ENCODE peak calls at places on chromosomes 16 and 17, in eight cellular contexts. D is effector CD8-positive, alpha-beta T cell; O is effector CD4-positive, alpha-beta T cell; Y is naive thymus-derived CD8-positive, alpha-beta T cell; U is GM04504; J is A172; S is psoas muscle; L is nephron progenitor cell. Q is an unnamed sample.
A peak's percentile ranks its signal among the peaks of the same experiment; 100 is the strongest.

GRCh38 chr17:39156491-39156890 is 5.1 kb upstream of the PLXDC1 start:
- DNase-seq in D (no peak), O (no peak), Y (no peak), U (no peak), J (no peak), S (no peak), L (no peak), Q (no peak)

GRCh38 chr17:7916799-7917198 is 710 bp upstream of the RNF227 start:
- DNase-seq in D (no peak), O (no peak), Y (no peak), U (no peak), J (peak; percentile 49), S (no peak), L (no peak), Q (no peak)

GRCh38 chr17:2594657-2595085 is 1.2 kb downstream of the PAFAH1B1 start:
- DNase-seq in D (no peak), O (no peak), Y (peak; percentile 39), U (no peak), J (no peak), S (no peak), L (no peak), Q (no peak)

GRCh38 chr17:44633998-44634397 is 22.3 kb upstream of the MEIOC start:
- DNase-seq in D (no peak), O (no peak), Y (no peak), U (no peak), J (no peak), S (no peak), L (no peak), Q (no peak)

GRCh38 chr16:50040028-50040427 is 15.0 kb downstream of the CNEP1R1 start:
- DNase-seq in D (no peak), O (no peak), Y (no peak), U (no peak), J (no peak), S (no peak), L (no peak), Q (no peak)

GRCh38 chr16:4500283-4500682 is 24.1 kb downstream of the HMOX2 start:
- DNase-seq in D (no peak), O (no peak), Y (no peak), U (peak; percentile 70), J (peak; percentile 93), S (peak; percentile 21), L (no peak), Q (peak; percentile 28)

GRCh38 chr16:86665319-86665675 is 86.9 kb downstream of the FOXL1 start:
- DNase-seq in D (no peak), O (no peak), Y (no peak), U (peak; percentile 72), J (peak; percentile 63), S (no peak), L (no peak), Q (no peak)

GRCh38 chr17:41792835-41793748 is 6.6 kb upstream of the JUP start:
- DNase-seq in D (no peak), O (no peak), Y (no peak), U (no peak), J (peak; percentile 96), S (no peak), L (no peak), Q (peak; percentile 65)

GRCh38 chr17:27354491-27355081 is 60.7 kb downstream of the WSB1 start:
- DNase-seq in D (no peak), O (no peak), Y (no peak), U (no peak), J (no peak), S (no peak), L (no peak), Q (no peak)

GRCh38 chr17:6638046-6638908 is 2.2 kb downstream of the KIAA0753 start:
- DNase-seq in D (no peak), O (no peak), Y (no peak), U (no peak), J (no peak), S (no peak), L (no peak), Q (no peak)

GRCh38 chr16:12500771-12501170 is 302.9 kb downstream of the CPPED1 start:
- DNase-seq in D (no peak), O (no peak), Y (no peak), U (no peak), J (no peak), S (no peak), L (no peak), Q (no peak)

GRCh38 chr16:12468552-12468951 is 335.1 kb downstream of the CPPED1 start:
- DNase-seq in D (no peak), O (no peak), Y (no peak), U (no peak), J (no peak), S (no peak), L (no peak), Q (no peak)

GRCh38 chr17:2867441-2868424 is 71.5 kb downstream of the RAP1GAP2 start:
- DNase-seq in D (no peak), O (no peak), Y (no peak), U (peak; percentile 62), J (peak; percentile 75), S (peak; percentile 49), L (peak; percentile 28), Q (no peak)

GRCh38 chr16:54431041-54431996 is 144.7 kb upstream of the IRX3 start:
- DNase-seq in D (no peak), O (no peak), Y (no peak), U (peak; percentile 28), J (no peak), S (no peak), L (no peak), Q (no peak)

GRCh38 chr17:39935896-39936295 is 8.4 kb downstream of the LRRC3C start:
- DNase-seq in D (no peak), O (no peak), Y (no peak), U (no peak), J (no peak), S (no peak), L (no peak), Q (no peak)

GRCh38 chr16:1960665-1961630 is 1.6 kb downstream of the NDUFB10 start:
- DNase-seq in D (no peak), O (no peak), Y (no peak), U (no peak), J (no peak), S (no peak), L (no peak), Q (no peak)

GRCh38 chr17:28326114-28326513 is 7.1 kb downstream of the TMEM97 start:
- DNase-seq in D (no peak), O (no peak), Y (no peak), U (no peak), J (no peak), S (no peak), L (no peak), Q (no peak)

GRCh38 chr16:81578636-81579413 is 134.2 kb downstream of the CMIP start:
- DNase-seq in D (no peak), O (no peak), Y (no peak), U (no peak), J (no peak), S (no peak), L (no peak), Q (no peak)

GRCh38 chr17:56144205-56144604 is 9.1 kb upstream of the ANKFN1 start:
- DNase-seq in D (no peak), O (no peak), Y (no peak), U (no peak), J (no peak), S (no peak), L (no peak), Q (no peak)